ENCODE peak calls at places on chromosome 20, in five cellular contexts. W, V, P, A and H are unnamed samples.

GRCh38 chr20:38117635-38118034 is 47.4 kb downstream of the TGM2 start:
- DNase-seq in W (no peak), A (peak; percentile 64), V (no peak), P (no peak), H (peak; percentile 89)

GRCh38 chr20:36035720-36036119 is 67.3 kb downstream of the CNBD2 start:
- DNase-seq in W (no peak), A (peak; percentile 95), V (no peak), P (no peak), H (peak; percentile 90)

GRCh38 chr20:51584737-51585136 is 42.2 kb upstream of the NFATC2 start:
- DNase-seq in A (no peak), P (no peak), V (no peak), W (no peak), H (no peak)

GRCh38 chr20:32445539-32446273 is 87.6 kb downstream of the ASXL1 start:
- DNase-seq in A (peak; percentile 22), W (peak; percentile 61), P (no peak), V (no peak), H (no peak)

GRCh38 chr20:30812739-30813411 is 444.6 kb upstream of the DEFB115 start:
- DNase-seq in A (no peak), V (no peak), W (no peak), P (no peak), H (no peak)

GRCh38 chr20:39850821-39851330 is 838.2 kb downstream of the MAFB start:
- DNase-seq in W (no peak), A (no peak), P (no peak), V (no peak), H (no peak)

GRCh38 chr20:6501061-6501460 is 266.4 kb upstream of the BMP2 start:
- DNase-seq in P (no peak), W (no peak), V (no peak), A (peak; percentile 95), H (peak; percentile 97)

GRCh38 chr20:4470375-4470774 is 251.3 kb upstream of the PRND start:
- DNase-seq in P (no peak), A (no peak), V (no peak), W (no peak), H (peak; percentile 7)

GRCh38 chr20:39835040-39835842 is 853.8 kb downstream of the MAFB start:
- DNase-seq in V (no peak), A (no peak), P (no peak), W (no peak), H (no peak)

GRCh38 chr20:32337937-32338661 is 20.0 kb upstream of the ASXL1 start:
- DNase-seq in P (peak; percentile 39), W (no peak), V (no peak), A (no peak), H (no peak)

GRCh38 chr20:3146732-3147341 is 12.8 kb downstream of the FASTKD5 start:
- DNase-seq in V (no peak), P (no peak), A (no peak), W (peak; percentile 38), H (peak; percentile 14)

GRCh38 chr20:38307371-38308046 is 3.6 kb downstream of the BPI start:
- DNase-seq in V (no peak), A (peak; percentile 15), W (peak; percentile 31), P (no peak), H (peak; percentile 8)

GRCh38 chr20:13037727-13038126 is 29.0 kb downstream of the SPTLC3 start:
- DNase-seq in W (no peak), V (no peak), P (no peak), A (peak; percentile 45), H (peak; percentile 56)

GRCh38 chr20:36856691-36857635 is 19.0 kb upstream of the TLDC2 start:
- DNase-seq in V (peak; percentile 60), P (no peak), A (peak; percentile 56), W (no peak), H (no peak)

GRCh38 chr20:48523191-48523757 is 304.5 kb downstream of the PREX1 start:
- DNase-seq in P (peak; percentile 53), W (no peak), V (no peak), A (peak; percentile 53), H (peak; percentile 66)